ENCODE peak calls at places on chromosomes 1 and 21, in seven cellular contexts. G is uterus, I is suprapubic skin, D is AG04449, C is fibroblast of mammary gland, P is neural progenitor cell, E is Caco-2. Z is an unnamed sample.

GRCh38 chr1:206449566-206449965 is 20.7 kb upstream of the IKBKE start:
- DNase-seq in G (no peak), C (peak; percentile 27), D (no peak), P (no peak), E (no peak), I (no peak), Z (no peak)

GRCh38 chr1:17930635-17931034 is 175.5 kb downstream of the ACTL8 start:
- DNase-seq in C (no peak), G (no peak), P (no peak), E (no peak), D (no peak), I (no peak), Z (peak; percentile 31)

GRCh38 chr21:38165466-38166213 is 91.2 kb upstream of the KCNJ15 start:
- DNase-seq in P (no peak), D (no peak), E (no peak), C (peak; percentile 90), I (no peak), G (no peak), Z (no peak)

GRCh38 chr21:32549454-32549853 is 35.9 kb downstream of the TCP10L start:
- DNase-seq in G (no peak), P (no peak), C (no peak), I (no peak), E (no peak), D (no peak), Z (no peak)

GRCh38 chr1:189431437-189431836 is 1046.2 kb downstream of the BRINP3 start:
- DNase-seq in E (no peak), D (no peak), C (no peak), G (no peak), I (no peak), P (no peak), Z (no peak)

GRCh38 chr1:72936151-72936740 is 653.9 kb upstream of the NEGR1 start:
- DNase-seq in D (no peak), I (no peak), G (no peak), P (no peak), E (no peak), C (no peak), Z (no peak)

GRCh38 chr1:154720328-154721301 is 112.6 kb upstream of the ADAR start:
- DNase-seq in D (no peak), I (no peak), C (no peak), E (no peak), G (no peak), P (peak; percentile 45), Z (no peak)

GRCh38 chr1:9181990-9182783 is 52.4 kb upstream of the H6PD start:
- DNase-seq in P (peak; percentile 66), G (no peak), I (peak; percentile 65), D (no peak), E (peak; percentile 67), C (peak; percentile 47), Z (peak; percentile 40)

GRCh38 chr1:169348356-169349036 is 19.1 kb downstream of the NME7 start:
- DNase-seq in D (no peak), C (peak; percentile 71), I (no peak), G (no peak), P (peak; percentile 66), E (no peak), Z (no peak)

GRCh38 chr1:179164494-179164893 is 65.0 kb downstream of the ABL2 start:
- DNase-seq in C (peak; percentile 66), D (peak; percentile 80), E (peak; percentile 48), P (no peak), I (no peak), G (no peak), Z (no peak)

GRCh38 chr1:64962447-64962846 is 3.9 kb downstream of the JAK1 start:
- DNase-seq in C (no peak), E (no peak), G (no peak), I (no peak), D (no peak), P (no peak), Z (no peak)

GRCh38 chr1:45373573-45373972 is 33.3 kb upstream of the MUTYH start:
- DNase-seq in G (no peak), I (no peak), P (no peak), D (no peak), C (no peak), E (no peak), Z (no peak)

GRCh38 chr1:169109561-169110134 is 3.2 kb downstream of the ATP1B1 start:
- DNase-seq in E (peak; percentile 95), I (no peak), P (peak; percentile 33), C (peak; percentile 64), G (peak; percentile 79), D (peak; percentile 37), Z (peak; percentile 24)

GRCh38 chr21:25457411-25457810 is 149.9 kb downstream of the MRPL39 start:
- DNase-seq in D (peak; percentile 28), P (no peak), C (peak; percentile 63), G (no peak), I (no peak), E (no peak), Z (no peak)

GRCh38 chr1:17460265-17460664 is 20.8 kb upstream of the RCC2 start:
- DNase-seq in G (no peak), C (no peak), P (no peak), E (no peak), D (no peak), I (no peak), Z (no peak)

GRCh38 chr1:32878183-32878582 is 7.5 kb upstream of the FNDC5 start:
- DNase-seq in G (no peak), D (no peak), P (peak; percentile 44), C (peak; percentile 36), E (no peak), I (peak; percentile 35), Z (no peak)

GRCh38 chr1:201945863-201946223 is 505 bp downstream of the LMOD1 start:
- DNase-seq in D (no peak), G (no peak), C (no peak), E (no peak), P (no peak), I (no peak), Z (no peak)

DNA sequence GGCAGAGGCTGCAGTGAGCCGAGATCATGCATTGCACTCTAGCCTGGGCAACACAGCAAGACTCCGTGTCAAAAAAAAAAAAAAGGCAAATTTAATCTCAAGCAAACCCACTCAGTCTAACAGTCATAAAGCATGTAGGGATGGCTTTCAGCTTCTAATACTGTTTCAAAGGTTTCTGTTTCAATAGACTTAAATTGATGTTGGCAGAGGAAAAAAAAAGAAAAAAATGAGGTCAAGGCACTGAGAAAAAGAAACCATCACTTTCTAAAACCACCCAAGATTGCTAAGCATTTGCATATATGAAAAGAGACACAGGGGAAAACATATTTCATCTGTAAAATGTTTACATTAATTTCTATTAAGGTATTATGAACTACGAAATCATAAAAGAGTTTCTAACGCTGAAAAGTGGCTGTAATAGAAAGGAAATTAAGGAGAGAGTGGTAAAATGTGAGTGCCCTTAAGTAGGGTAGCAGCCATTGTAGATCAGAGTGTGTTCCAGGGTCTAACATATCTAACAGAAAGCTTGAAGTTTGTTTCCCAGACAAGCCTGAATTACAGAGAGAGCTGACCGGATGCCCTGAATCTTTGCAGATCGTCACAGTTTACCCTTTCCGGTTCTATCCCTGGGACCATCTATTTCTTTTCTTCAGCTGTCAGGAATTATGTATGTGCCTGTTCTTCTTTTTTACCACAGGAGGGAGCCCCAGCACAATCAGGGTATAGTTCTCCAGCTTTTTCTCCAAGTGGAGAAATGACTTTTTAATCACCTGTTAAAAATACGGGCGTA is 70.0 kb downstream of the PLD5 start:
- DNase-seq in D (no peak), P (peak; percentile 57), I (no peak), E (no peak), C (peak; percentile 51), G (no peak), Z (no peak)
- H3K4me3 ChIP-seq in D (no peak overlapping the region), P (no peak overlapping the region), I (no peak overlapping the region), E (no peak overlapping the region), C (no peak overlapping the region), G (no peak overlapping the region), Z (no peak overlapping the region)

GRCh38 chr1:103447471-103447870 is 78.0 kb upstream of the RNPC3 start:
- DNase-seq in C (no peak), P (no peak), I (no peak), G (no peak), E (no peak), D (no peak), Z (no peak)

DNA sequence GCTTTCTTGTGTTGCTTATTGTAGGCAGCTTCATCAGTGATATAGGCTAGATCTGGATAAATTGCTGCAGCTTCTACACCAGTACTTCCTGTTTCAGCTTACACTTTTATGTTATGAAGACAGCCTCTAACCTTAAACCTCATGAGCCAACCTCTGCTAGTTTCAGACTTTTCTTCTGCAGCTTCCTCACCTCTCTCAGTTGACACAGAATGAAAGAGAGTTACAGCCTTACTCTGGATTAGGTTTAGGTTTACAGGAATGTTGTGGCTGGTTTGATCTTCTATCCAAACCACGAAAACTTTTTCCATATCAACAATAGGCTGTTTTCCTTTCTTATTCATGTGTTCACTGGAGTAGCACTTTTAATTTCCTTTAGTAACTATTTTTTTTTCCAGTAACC is 76.9 kb upstream of the RNPC3 start:
- DNase-seq in D (no peak), C (no peak), P (no peak), G (no peak), E (no peak), I (no peak), Z (no peak)
- H3K4me3 ChIP-seq in D (no peak overlapping the region), C (no peak overlapping the region), P (no peak overlapping the region), G (no peak overlapping the region), E (no peak overlapping the region), I (no peak overlapping the region), Z (no peak overlapping the region)

DNA sequence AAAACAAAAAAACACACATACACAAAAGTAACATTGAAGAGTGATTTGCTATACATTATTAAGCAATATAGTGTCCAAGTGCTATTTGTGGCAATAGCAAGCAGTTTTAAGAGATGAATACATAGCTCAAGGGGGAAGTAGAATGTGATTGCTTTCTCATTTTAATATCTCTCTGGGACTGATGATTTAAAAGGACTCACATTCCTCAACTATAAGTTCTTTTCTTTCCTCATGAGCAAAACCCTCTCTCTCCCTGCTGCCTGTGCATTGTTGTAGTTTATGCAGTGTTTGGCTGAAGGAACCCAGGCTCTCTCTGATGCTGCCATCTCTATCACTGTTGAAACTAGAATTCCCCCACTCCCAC is 47.0 kb upstream of the CSF1 start:
- DNase-seq in G (no peak), E (no peak), P (no peak), C (peak; percentile 44), D (no peak), I (no peak), Z (no peak)
- H3K4me3 ChIP-seq in G (no peak overlapping the region), E (no peak overlapping the region), P (no peak overlapping the region), C (no peak overlapping the region), D (peak overlapping the region; percentile 3), I (no peak overlapping the region), Z (no peak overlapping the region)

DNA sequence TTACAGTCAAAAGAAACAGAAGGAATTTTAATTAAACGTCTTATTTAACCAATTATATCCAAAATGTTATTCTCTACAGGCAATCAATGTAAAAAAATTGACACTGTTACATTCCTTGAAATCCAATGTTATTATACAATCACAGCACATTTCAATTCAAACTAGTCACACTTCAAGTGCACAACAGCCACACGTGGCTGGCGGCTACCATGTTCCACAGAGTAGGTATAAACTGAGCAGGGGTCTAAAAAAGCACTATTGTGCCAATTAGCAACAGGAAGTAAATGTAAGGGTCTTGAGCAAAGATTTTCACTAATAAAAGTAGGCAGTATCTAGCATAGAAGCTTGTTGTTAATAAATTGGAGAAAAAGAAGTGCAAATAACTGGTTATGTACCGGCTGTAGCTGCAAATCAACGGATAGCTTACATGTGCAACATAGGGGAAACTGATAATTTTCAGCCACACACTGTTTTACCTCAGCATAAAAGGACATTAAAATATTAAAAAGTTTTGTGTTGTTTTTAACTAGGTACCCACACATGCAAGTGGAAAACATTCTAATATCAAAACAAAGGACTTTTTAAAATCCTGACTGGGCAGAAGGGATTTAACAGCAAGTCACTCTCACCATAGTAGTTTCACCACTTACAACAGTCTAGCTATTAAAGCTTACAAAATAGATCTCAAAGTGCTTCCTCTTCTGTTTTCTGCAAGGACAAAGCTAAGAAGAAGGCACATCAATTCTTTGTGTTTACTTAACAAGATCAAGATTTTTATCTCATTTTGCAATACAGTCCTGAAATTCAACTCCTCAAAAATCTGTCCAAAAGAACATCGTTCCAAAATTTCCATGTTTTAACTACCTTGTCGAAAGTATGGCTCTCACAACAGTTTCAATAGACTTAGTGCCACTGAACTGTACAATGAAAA is 2.5 kb downstream of the CSDE1 start:
- DNase-seq in C (peak; percentile 8), P (no peak), I (no peak), G (no peak), D (no peak), E (no peak), Z (no peak)
- H3K4me3 ChIP-seq in C (peak overlapping the region; percentile 94), P (peak overlapping the region; percentile 95), I (peak overlapping the region; percentile 84), G (no peak overlapping the region), D (peak overlapping the region; percentile 100), E (no peak overlapping the region), Z (peak overlapping the region; percentile 97)

Z was measured in left ventricle myocardium inferior.